ENCODE peak calls at places on chromosomes 12 and 14, in eight cellular contexts. One of them, this sample, is unnamed.
A peak's percentile ranks its signal among the peaks of the same experiment; 100 is the strongest.

GRCh38 chr12:46205293-46205692 is 63.5 kb downstream of the SLC38A1 start:
- DNase-seq in OCI-LY7: no peak
- DNase-seq in CD8-positive, alpha-beta T cell: no peak
- DNase-seq in tibial artery: no peak
- DNase-seq in CD8-positive, alpha-beta memory T cell: no peak
- DNase-seq in aorta: no peak
- DNase-seq in right lobe of liver: no peak
- DNase-seq in ovary: no peak
- DNase-seq in this sample: no peak

GRCh38 chr12:23771230-23771949 is 178.1 kb downstream of the SOX5 start:
- DNase-seq in tibial artery: peak; percentile 55
- DNase-seq in right lobe of liver: peak; percentile 86
- DNase-seq in CD8-positive, alpha-beta memory T cell: no peak
- DNase-seq in OCI-LY7: no peak
- DNase-seq in CD8-positive, alpha-beta T cell: no peak
- DNase-seq in ovary: no peak
- DNase-seq in aorta: peak; percentile 76
- DNase-seq in this sample: no peak

GRCh38 chr14:25048170-25049126 is 1.5 kb downstream of the STXBP6 start:
- DNase-seq in OCI-LY7: no peak
- DNase-seq in right lobe of liver: no peak
- DNase-seq in ovary: peak; percentile 24
- DNase-seq in aorta: peak; percentile 46
- DNase-seq in tibial artery: peak; percentile 30
- DNase-seq in CD8-positive, alpha-beta memory T cell: no peak
- DNase-seq in CD8-positive, alpha-beta T cell: no peak
- DNase-seq in this sample: no peak

GRCh38 chr12:2057041-2057792 is 4.4 kb downstream of the CACNA1C start:
- DNase-seq in CD8-positive, alpha-beta T cell: no peak
- DNase-seq in ovary: no peak
- DNase-seq in CD8-positive, alpha-beta memory T cell: no peak
- DNase-seq in OCI-LY7: peak; percentile 78
- DNase-seq in right lobe of liver: no peak
- DNase-seq in tibial artery: peak; percentile 66
- DNase-seq in aorta: peak; percentile 73
- DNase-seq in this sample: peak; percentile 84

GRCh38 chr14:37588667-37588955 is 6.4 kb downstream of the FOXA1 start:
- DNase-seq in aorta: no peak
- DNase-seq in right lobe of liver: no peak
- DNase-seq in ovary: no peak
- DNase-seq in CD8-positive, alpha-beta T cell: no peak
- DNase-seq in OCI-LY7: no peak
- DNase-seq in tibial artery: no peak
- DNase-seq in CD8-positive, alpha-beta memory T cell: no peak
- DNase-seq in this sample: no peak

GRCh38 chr12:22271036-22271435 is 63.5 kb downstream of the ST8SIA1 start:
- DNase-seq in CD8-positive, alpha-beta T cell: no peak
- DNase-seq in ovary: no peak
- DNase-seq in OCI-LY7: no peak
- DNase-seq in tibial artery: no peak
- DNase-seq in aorta: no peak
- DNase-seq in CD8-positive, alpha-beta memory T cell: no peak
- DNase-seq in right lobe of liver: no peak
- DNase-seq in this sample: no peak

GRCh38 chr12:78293039-78293686 is 462.5 kb downstream of the NAV3 start:
- DNase-seq in OCI-LY7: no peak
- DNase-seq in tibial artery: no peak
- DNase-seq in right lobe of liver: no peak
- DNase-seq in CD8-positive, alpha-beta T cell: no peak
- DNase-seq in ovary: no peak
- DNase-seq in aorta: no peak
- DNase-seq in CD8-positive, alpha-beta memory T cell: no peak
- DNase-seq in this sample: no peak

GRCh38 chr12:27190761-27191160 is 53.3 kb upstream of the STK38L start:
- DNase-seq in tibial artery: no peak
- DNase-seq in CD8-positive, alpha-beta T cell: no peak
- DNase-seq in aorta: no peak
- DNase-seq in OCI-LY7: no peak
- DNase-seq in ovary: no peak
- DNase-seq in right lobe of liver: no peak
- DNase-seq in CD8-positive, alpha-beta memory T cell: no peak
- DNase-seq in this sample: no peak

GRCh38 chr12:128947199-128947598 is 93.9 kb downstream of the GLT1D1 start:
- DNase-seq in ovary: no peak
- DNase-seq in OCI-LY7: no peak
- DNase-seq in CD8-positive, alpha-beta memory T cell: no peak
- DNase-seq in tibial artery: no peak
- DNase-seq in CD8-positive, alpha-beta T cell: no peak
- DNase-seq in right lobe of liver: no peak
- DNase-seq in aorta: no peak
- DNase-seq in this sample: no peak

GRCh38 chr14:64680013-64680674 is 24.1 kb upstream of the PLEKHG3 start:
- DNase-seq in CD8-positive, alpha-beta T cell: no peak
- DNase-seq in ovary: no peak
- DNase-seq in CD8-positive, alpha-beta memory T cell: no peak
- DNase-seq in aorta: peak; percentile 69
- DNase-seq in right lobe of liver: no peak
- DNase-seq in OCI-LY7: no peak
- DNase-seq in tibial artery: peak; percentile 54
- DNase-seq in this sample: no peak

GRCh38 chr12:46798056-46798455 is 27.7 kb downstream of the SLC38A4 start:
- DNase-seq in tibial artery: no peak
- DNase-seq in right lobe of liver: no peak
- DNase-seq in OCI-LY7: no peak
- DNase-seq in CD8-positive, alpha-beta memory T cell: no peak
- DNase-seq in CD8-positive, alpha-beta T cell: no peak
- DNase-seq in aorta: no peak
- DNase-seq in ovary: no peak
- DNase-seq in this sample: no peak

GRCh38 chr14:24238527-24239037 is 3.8 kb downstream of the TINF2 start:
- DNase-seq in right lobe of liver: peak; percentile 22
- DNase-seq in CD8-positive, alpha-beta memory T cell: no peak
- DNase-seq in aorta: no peak
- DNase-seq in ovary: no peak
- DNase-seq in OCI-LY7: no peak
- DNase-seq in CD8-positive, alpha-beta T cell: no peak
- DNase-seq in tibial artery: no peak
- DNase-seq in this sample: no peak

GRCh38 chr12:112463478-112463877 is 44.7 kb downstream of the PTPN11 start:
- DNase-seq in ovary: no peak
- DNase-seq in right lobe of liver: no peak
- DNase-seq in OCI-LY7: no peak
- DNase-seq in aorta: no peak
- DNase-seq in tibial artery: no peak
- DNase-seq in CD8-positive, alpha-beta T cell: no peak
- DNase-seq in CD8-positive, alpha-beta memory T cell: no peak
- DNase-seq in this sample: no peak
- H3K4me3 ChIP-seq in ovary: no peak overlapping the region
- H3K4me3 ChIP-seq in right lobe of liver: no peak overlapping the region
- H3K4me3 ChIP-seq in OCI-LY7: no peak overlapping the region
- H3K4me3 ChIP-seq in aorta: no peak overlapping the region
- H3K4me3 ChIP-seq in tibial artery: no peak overlapping the region
- H3K4me3 ChIP-seq in CD8-positive, alpha-beta T cell: no peak overlapping the region
- H3K4me3 ChIP-seq in CD8-positive, alpha-beta memory T cell: no peak overlapping the region
- H3K4me3 ChIP-seq in this sample: no peak overlapping the region

GRCh38 chr14:93915800-93916199 is 11.3 kb upstream of the FAM181A start:
- DNase-seq in CD8-positive, alpha-beta T cell: no peak
- DNase-seq in right lobe of liver: no peak
- DNase-seq in aorta: no peak
- DNase-seq in tibial artery: no peak
- DNase-seq in CD8-positive, alpha-beta memory T cell: no peak
- DNase-seq in OCI-LY7: no peak
- DNase-seq in ovary: no peak
- DNase-seq in this sample: no peak

GRCh38 chr14:93916476-93916875 is 10.7 kb upstream of the FAM181A start:
- DNase-seq in OCI-LY7: no peak
- DNase-seq in aorta: no peak
- DNase-seq in CD8-positive, alpha-beta T cell: no peak
- DNase-seq in CD8-positive, alpha-beta memory T cell: no peak
- DNase-seq in ovary: no peak
- DNase-seq in right lobe of liver: no peak
- DNase-seq in tibial artery: no peak
- DNase-seq in this sample: no peak

GRCh38 chr14:93917141-93917540 is 10.0 kb upstream of the FAM181A start:
- DNase-seq in CD8-positive, alpha-beta T cell: no peak
- DNase-seq in aorta: peak; percentile 12
- DNase-seq in right lobe of liver: no peak
- DNase-seq in tibial artery: no peak
- DNase-seq in ovary: no peak
- DNase-seq in OCI-LY7: no peak
- DNase-seq in CD8-positive, alpha-beta memory T cell: no peak
- DNase-seq in this sample: no peak

GRCh38 chr14:93914278-93914677 is 12.9 kb upstream of the FAM181A start:
- DNase-seq in right lobe of liver: no peak
- DNase-seq in OCI-LY7: no peak
- DNase-seq in ovary: no peak
- DNase-seq in CD8-positive, alpha-beta T cell: no peak
- DNase-seq in aorta: no peak
- DNase-seq in tibial artery: no peak
- DNase-seq in CD8-positive, alpha-beta memory T cell: no peak
- DNase-seq in this sample: no peak

DNA sequence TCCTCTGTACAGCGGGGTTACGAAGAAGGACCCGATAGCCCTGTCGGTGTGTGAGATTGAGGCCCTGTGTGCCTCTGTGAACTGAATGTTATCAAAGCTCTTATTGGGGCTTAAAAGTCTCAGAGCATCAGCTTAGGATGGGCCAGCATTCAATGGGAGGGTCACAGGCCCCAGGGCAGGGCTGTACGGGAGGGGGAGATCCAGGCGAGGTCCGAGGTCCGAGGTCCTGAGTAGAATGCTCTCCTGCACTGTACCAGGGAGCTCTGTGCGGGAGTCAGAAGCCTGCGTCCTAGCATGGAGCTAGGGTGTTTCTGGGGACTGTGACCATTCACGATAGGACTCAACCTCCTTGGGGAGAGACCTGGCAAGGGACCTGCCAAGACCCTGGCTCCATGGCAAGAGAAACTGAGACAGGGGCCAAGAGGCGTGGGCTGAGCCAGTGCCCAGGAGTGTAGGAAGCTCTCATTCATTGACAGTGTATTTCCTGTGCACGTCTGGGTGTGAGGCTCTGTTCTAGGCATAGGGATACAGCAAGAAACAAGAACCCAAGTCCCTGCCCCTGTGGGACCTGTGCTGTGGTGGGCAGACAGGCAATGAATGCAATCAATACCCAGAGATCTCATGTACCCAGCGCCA is 12.0 kb upstream of the FAM181A start:
- DNase-seq in OCI-LY7: no peak
- DNase-seq in right lobe of liver: no peak
- DNase-seq in CD8-positive, alpha-beta T cell: no peak
- DNase-seq in tibial artery: no peak
- DNase-seq in aorta: peak; percentile 21
- DNase-seq in CD8-positive, alpha-beta memory T cell: no peak
- DNase-seq in ovary: no peak
- DNase-seq in this sample: no peak
- H3K9me3 ChIP-seq in OCI-LY7: no peaks in the 10 kb centered on the region
- H3K9me3 ChIP-seq in right lobe of liver: no peaks in the 10 kb centered on the region
- H3K9me3 ChIP-seq in CD8-positive, alpha-beta T cell: no peaks in the 10 kb centered on the region
- H3K9me3 ChIP-seq in tibial artery: peaks cover 8% of the 10 kb centered on the region
- H3K9me3 ChIP-seq in aorta: no peaks in the 10 kb centered on the region
- H3K9me3 ChIP-seq in CD8-positive, alpha-beta memory T cell: no peaks in the 10 kb centered on the region
- H3K9me3 ChIP-seq in ovary: no peaks in the 10 kb centered on the region
- H3K9me3 ChIP-seq in this sample: no peaks in the 10 kb centered on the region

DNA sequence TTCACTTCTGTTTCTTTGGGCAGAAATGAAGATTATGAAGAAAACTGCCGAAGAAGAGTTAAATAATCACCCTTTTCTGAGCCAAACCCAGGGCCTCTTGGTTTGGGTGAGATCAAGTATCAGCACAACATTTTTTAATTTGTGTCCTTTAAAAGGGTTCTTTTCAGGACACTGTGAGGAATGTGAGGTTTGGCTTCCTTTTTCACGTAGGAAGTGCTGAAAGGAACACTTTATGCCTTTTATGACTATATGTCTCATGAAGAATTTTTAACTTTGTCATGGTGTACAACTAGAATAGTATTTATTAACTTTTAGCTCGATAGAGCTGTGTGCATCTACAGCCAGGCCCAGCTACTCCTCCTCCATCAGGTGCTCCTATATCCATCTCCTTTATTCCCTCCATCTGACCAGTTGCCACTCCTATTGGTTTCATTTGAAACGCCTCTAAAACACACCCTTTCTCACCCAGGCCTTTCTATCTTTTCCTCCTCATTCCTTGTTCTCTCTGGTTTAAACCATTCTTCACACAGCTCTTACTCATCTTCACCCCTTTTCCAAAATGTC is 103.6 kb upstream of the LRIG3 start:
- DNase-seq in aorta: no peak
- DNase-seq in OCI-LY7: no peak
- DNase-seq in CD8-positive, alpha-beta memory T cell: no peak
- DNase-seq in CD8-positive, alpha-beta T cell: no peak
- DNase-seq in tibial artery: no peak
- DNase-seq in right lobe of liver: no peak
- DNase-seq in ovary: no peak
- DNase-seq in this sample: no peak
- H3K4me3 ChIP-seq in aorta: no peak overlapping the region
- H3K4me3 ChIP-seq in OCI-LY7: no peak overlapping the region
- H3K4me3 ChIP-seq in CD8-positive, alpha-beta memory T cell: no peak overlapping the region
- H3K4me3 ChIP-seq in CD8-positive, alpha-beta T cell: no peak overlapping the region
- H3K4me3 ChIP-seq in tibial artery: no peak overlapping the region
- H3K4me3 ChIP-seq in right lobe of liver: no peak overlapping the region
- H3K4me3 ChIP-seq in ovary: no peak overlapping the region
- H3K4me3 ChIP-seq in this sample: no peak overlapping the region

GRCh38 chr14:106789318-106789717 is 1262.9 kb downstream of the TMEM121 start:
- DNase-seq in ovary: no peak
- DNase-seq in CD8-positive, alpha-beta memory T cell: no peak
- DNase-seq in right lobe of liver: no peak
- DNase-seq in tibial artery: no peak
- DNase-seq in CD8-positive, alpha-beta T cell: no peak
- DNase-seq in OCI-LY7: no peak
- DNase-seq in aorta: no peak
- DNase-seq in this sample: no peak

GRCh38 chr14:106788534-106788933 is 1262.2 kb downstream of the TMEM121 start:
- DNase-seq in aorta: no peak
- DNase-seq in CD8-positive, alpha-beta memory T cell: no peak
- DNase-seq in CD8-positive, alpha-beta T cell: no peak
- DNase-seq in OCI-LY7: no peak
- DNase-seq in ovary: no peak
- DNase-seq in right lobe of liver: no peak
- DNase-seq in tibial artery: no peak
- DNase-seq in this sample: no peak

GRCh38 chr14:106792543-106792942 is 1266.2 kb downstream of the TMEM121 start:
- DNase-seq in CD8-positive, alpha-beta T cell: no peak
- DNase-seq in right lobe of liver: no peak
- DNase-seq in tibial artery: no peak
- DNase-seq in ovary: no peak
- DNase-seq in CD8-positive, alpha-beta memory T cell: no peak
- DNase-seq in aorta: no peak
- DNase-seq in OCI-LY7: no peak
- DNase-seq in this sample: no peak

GRCh38 chr14:106790189-106791036 is 1264.0 kb downstream of the TMEM121 start:
- DNase-seq in CD8-positive, alpha-beta T cell: peak; percentile 39
- DNase-seq in tibial artery: peak; percentile 45
- DNase-seq in CD8-positive, alpha-beta memory T cell: peak; percentile 42
- DNase-seq in aorta: peak; percentile 61
- DNase-seq in OCI-LY7: peak; percentile 90
- DNase-seq in right lobe of liver: peak; percentile 80
- DNase-seq in ovary: peak; percentile 55
- DNase-seq in this sample: peak; percentile 87

DNA sequence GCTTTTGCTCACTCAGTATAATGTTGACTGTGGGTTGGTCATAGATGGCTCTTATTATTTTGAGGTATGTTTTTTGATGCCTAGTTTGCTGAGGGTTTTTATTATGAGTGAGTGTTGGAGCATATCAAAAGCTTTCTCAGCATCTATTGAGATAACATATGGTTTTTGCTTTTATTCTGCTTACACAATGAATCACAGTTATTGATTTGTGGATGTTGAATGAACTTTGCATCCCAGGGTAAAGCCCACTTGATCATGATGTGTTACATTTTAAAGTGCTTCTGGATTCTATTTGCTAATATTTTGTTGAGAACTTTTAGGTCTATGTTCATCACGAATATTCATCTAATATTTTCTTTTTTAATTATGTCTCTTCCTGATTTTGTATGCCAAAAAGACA is 1260.3 kb downstream of the TMEM121 start:
- DNase-seq in OCI-LY7: no peak
- DNase-seq in aorta: no peak
- DNase-seq in ovary: no peak
- DNase-seq in tibial artery: no peak
- DNase-seq in CD8-positive, alpha-beta T cell: no peak
- DNase-seq in right lobe of liver: no peak
- DNase-seq in CD8-positive, alpha-beta memory T cell: no peak
- DNase-seq in this sample: no peak
- H3K9me3 ChIP-seq in OCI-LY7: no peaks in the 10 kb centered on the region
- H3K9me3 ChIP-seq in aorta: no peaks in the 10 kb centered on the region
- H3K9me3 ChIP-seq in ovary: no peaks in the 10 kb centered on the region
- H3K9me3 ChIP-seq in tibial artery: no peaks in the 10 kb centered on the region
- H3K9me3 ChIP-seq in CD8-positive, alpha-beta T cell: no peaks in the 10 kb centered on the region
- H3K9me3 ChIP-seq in right lobe of liver: no peaks in the 10 kb centered on the region
- H3K9me3 ChIP-seq in CD8-positive, alpha-beta memory T cell: no peaks in the 10 kb centered on the region
- H3K9me3 ChIP-seq in this sample: no peaks in the 10 kb centered on the region